ENCODE peak calls at places on chromosomes 13 and 19, in ten cellular contexts. J, Z, R, C, K, O, P, S, E and G are unnamed samples. For H3K27me3, the result is how much of the 10 kb centered on the place peaks cover.

GRCh38 chr13:41054212-41054877 is 7.0 kb upstream of the WBP4 start:
- DNase-seq in J (no peak), Z (peak), R (no peak), C (peak), K (peak), O (no peak), P (no peak), S (no peak), E (peak), G (no peak)

GRCh38 chr13:46119883-46120614 is 15.2 kb upstream of the CPB2 start:
- DNase-seq in J (no peak), Z (peak), R (peak), C (no peak), K (peak), O (no peak), P (no peak), S (peak), E (no peak), G (no peak)

GRCh38 chr13:48233097-48233885 is at the start of gene ITM2B:
- DNase-seq in J (peak), Z (peak), R (peak), C (peak), K (peak), O (peak), P (peak), S (no peak), E (peak), G (peak)

GRCh38 chr13:29583073-29583785 is 12.3 kb downstream of the SLC7A1 start:
- DNase-seq in J (no peak), Z (peak), R (no peak), C (no peak), K (no peak), O (no peak), P (no peak), S (no peak), E (no peak), G (no peak)

GRCh38 chr13:24822640-24823039 is 58.7 kb downstream of the RNF17 start:
- DNase-seq in J (no peak), Z (no peak), R (no peak), C (no peak), K (no peak), O (no peak), P (no peak), S (no peak), E (no peak), G (no peak)

GRCh38 chr13:34344761-34345600 is 527.0 kb downstream of the RFC3 start:
- DNase-seq in J (no peak), Z (no peak), R (no peak), C (peak), K (no peak), O (no peak), P (no peak), S (no peak), E (no peak), G (no peak)

GRCh38 chr19:41192574-41193419 is at the start of gene CYP2S1:
- DNase-seq in J (no peak), Z (peak), R (no peak), C (peak), K (no peak), O (no peak), P (no peak), S (no peak), E (no peak), G (peak)

GRCh38 chr13:31982540-31982939 is 49.0 kb upstream of the FRY start:
- DNase-seq in J (peak), Z (peak), R (peak), C (no peak), K (peak), O (peak), P (peak), S (no peak), E (no peak), G (peak)

GRCh38 chr13:41420146-41420545 is 37.2 kb upstream of the RGCC start:
- DNase-seq in J (no peak), Z (no peak), R (no peak), C (no peak), K (no peak), O (no peak), P (no peak), S (no peak), E (no peak), G (no peak)

GRCh38 chr13:24265453-24265852 is 43.9 kb upstream of the C1QTNF9 start:
- DNase-seq in J (no peak), Z (no peak), R (no peak), C (no peak), K (no peak), O (no peak), P (no peak), S (no peak), E (no peak), G (no peak)

GRCh38 chr19:19361075-19361594 is 40.5 kb downstream of the MAU2 start:
- DNase-seq in J (peak), Z (peak), R (peak), C (peak), K (peak), O (peak), P (peak), S (peak), E (peak), G (peak)

GRCh38 chr13:90800082-90800746 is 547.3 kb upstream of the MIR17HG start:
- DNase-seq in J (peak), Z (no peak), R (no peak), C (no peak), K (peak), O (peak), P (no peak), S (no peak), E (no peak), G (no peak)

GRCh38 chr13:105587786-105588185 is 947.7 kb downstream of the EFNB2 start:
- DNase-seq in J (no peak), Z (peak), R (no peak), C (no peak), K (no peak), O (no peak), P (no peak), S (no peak), E (no peak), G (no peak)

GRCh38 chr19:344625-345319 is at the start of gene MIER2:
- DNase-seq in J (peak), Z (peak), R (peak), C (peak), K (peak), O (peak), P (peak), S (peak), E (peak), G (peak)

GRCh38 chr13:76462003-76462402 is 424.2 kb downstream of the KCTD12 start:
- DNase-seq in J (no peak), Z (no peak), R (no peak), C (no peak), K (no peak), O (no peak), P (no peak), S (no peak), E (no peak), G (no peak)

GRCh38 chr13:55606045-55606665 is 1534.6 kb upstream of the PRR20A start:
- DNase-seq in J (no peak), Z (no peak), R (no peak), C (no peak), K (no peak), O (no peak), P (no peak), S (no peak), E (no peak), G (no peak)

GRCh38 chr19:33546656-33547055 is 25.1 kb upstream of the PEPD start:
- DNase-seq in J (no peak), Z (no peak), R (no peak), C (no peak), K (no peak), O (no peak), P (no peak), S (no peak), E (no peak), G (no peak)

GRCh38 chr19:14432817-14433453 is at the start of gene PKN1:
- DNase-seq in J (peak), Z (peak), R (no peak), C (peak), K (no peak), O (no peak), P (no peak), S (peak), E (peak), G (peak)

GRCh38 chr13:24927810-24928404 is 163.9 kb downstream of the RNF17 start:
- DNase-seq in J (no peak), Z (no peak), R (no peak), C (no peak), K (no peak), O (no peak), P (no peak), S (no peak), E (no peak), G (no peak)

GRCh38 chr13:104773775-104774174 is 1707.6 kb upstream of the SLC10A2 start:
- DNase-seq in J (no peak), Z (peak), R (no peak), C (no peak), K (no peak), O (no peak), P (no peak), S (no peak), E (no peak), G (no peak)

GRCh38 chr19:16714702-16715294 is 4.8 kb upstream of the NWD1 start:
- DNase-seq in J (peak), Z (peak), R (peak), C (peak), K (peak), O (peak), P (peak), S (peak), E (peak), G (peak)

GRCh38 chr13:88707652-88708051 is 1036.5 kb downstream of the SLITRK5 start:
- DNase-seq in J (no peak), Z (no peak), R (no peak), C (no peak), K (no peak), O (no peak), P (no peak), S (no peak), E (no peak), G (no peak)

GRCh38 chr19:33304760-33305647 is 2.7 kb upstream of the CEBPA start:
- DNase-seq in J (no peak), Z (no peak), R (peak), C (no peak), K (no peak), O (no peak), P (no peak), S (no peak), E (no peak), G (peak)

GRCh38 chr13:91409661-91410060 is 11.2 kb downstream of the GPC5 start:
- DNase-seq in J (no peak), Z (no peak), R (no peak), C (no peak), K (no peak), O (no peak), P (no peak), S (no peak), E (no peak), G (no peak)

GRCh38 chr13:29523199-29523931 is 72.1 kb downstream of the SLC7A1 start:
- DNase-seq in J (peak), Z (no peak), R (no peak), C (no peak), K (no peak), O (no peak), P (peak), S (no peak), E (no peak), G (no peak)

GRCh38 chr13:97648171-97648880 is 214.4 kb downstream of the RAP2A start:
- DNase-seq in J (no peak), Z (no peak), R (no peak), C (no peak), K (no peak), O (no peak), P (no peak), S (no peak), E (no peak), G (no peak)

GRCh38 chr19:51687791-51688664 is 5.1 kb upstream of the SPACA6 start:
- DNase-seq in J (peak), Z (peak), R (peak), C (peak), K (peak), O (peak), P (peak), S (peak), E (no peak), G (peak)

GRCh38 chr13:77810430-77810829 is 108.2 kb downstream of the EDNRB start:
- DNase-seq in J (no peak), Z (peak), R (no peak), C (peak), K (no peak), O (no peak), P (no peak), S (no peak), E (no peak), G (no peak)

GRCh38 chr13:113115363-113116205 is 7.0 kb upstream of the F10 start:
- DNase-seq in J (no peak), Z (no peak), R (no peak), C (no peak), K (peak), O (no peak), P (peak), S (peak), E (no peak), G (peak)
- H3K27me3 ChIP-seq in J (under half), Z (under half), R (under half), C (under half), K (under half), O (under half), P (under half), S (under half), E (under half), G (under half)

DNA sequence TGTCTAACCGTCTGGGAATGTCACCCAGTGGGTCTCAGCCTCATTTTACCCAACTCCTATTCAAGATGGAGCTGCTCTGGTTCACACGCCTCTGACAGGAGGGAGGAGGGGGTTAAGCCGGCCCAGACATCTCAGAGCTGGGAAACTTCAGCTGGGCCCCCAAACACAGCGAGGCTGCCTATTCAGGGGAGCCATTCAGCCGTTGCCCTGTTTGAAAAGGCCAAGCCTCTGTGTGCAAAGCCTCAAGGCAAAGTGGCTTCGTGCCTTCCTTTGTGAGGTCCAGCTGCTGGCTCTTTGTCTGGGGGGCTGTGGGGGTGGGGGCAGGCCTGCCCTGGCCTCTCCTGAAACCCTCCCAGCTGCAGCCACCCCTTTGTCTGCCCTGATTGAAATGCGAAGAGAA is 147.4 kb downstream of the PTPRS start:
- DNase-seq in J (no peak), Z (no peak), R (no peak), C (peak), K (no peak), O (no peak), P (no peak), S (no peak), E (no peak), G (no peak)
- H3K27me3 ChIP-seq in J (under half), Z (under half), R (under half), C (under half), K (under half), O (under half), P (under half), S (under half), E (under half), G (under half)

DNA sequence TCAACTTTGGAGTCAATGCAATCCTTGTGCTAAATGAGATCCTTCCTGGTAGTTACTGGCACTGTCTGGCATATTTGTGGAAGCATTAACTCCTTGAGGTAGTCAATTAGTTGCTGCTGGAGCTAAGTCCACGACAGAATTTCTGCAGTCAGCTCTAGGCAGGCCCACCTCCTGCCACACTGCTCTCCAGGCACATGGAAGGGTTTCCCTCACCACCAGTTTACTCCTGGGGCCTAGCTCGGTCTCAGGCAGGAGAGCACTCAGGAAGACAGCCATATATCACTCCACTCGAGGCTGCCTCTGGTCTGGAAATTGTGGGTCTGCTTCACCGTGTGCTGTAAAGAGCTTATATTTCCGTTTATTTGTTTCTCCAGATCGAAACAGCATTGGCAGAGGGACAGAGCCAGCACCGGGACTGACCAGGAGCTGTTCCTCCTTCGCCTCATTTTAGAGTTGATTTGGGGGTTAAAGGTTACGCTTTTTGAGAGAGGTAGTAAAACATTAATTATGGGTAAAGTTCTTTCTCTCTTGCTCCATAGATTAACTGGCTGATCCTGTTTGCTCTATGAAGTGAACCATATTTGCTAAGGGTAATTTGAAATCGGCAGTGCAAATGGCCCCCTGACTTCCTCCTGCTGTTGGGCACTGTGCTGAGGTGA is 20.6 kb upstream of the GTF3A start:
- DNase-seq in J (no peak), Z (no peak), R (no peak), C (no peak), K (no peak), O (no peak), P (no peak), S (no peak), E (no peak), G (peak)
- H3K27me3 ChIP-seq in J (under half), Z (under half), R (under half), C (under half), K (under half), O (under half), P (under half), S (under half), E (under half), G (under half)

DNA sequence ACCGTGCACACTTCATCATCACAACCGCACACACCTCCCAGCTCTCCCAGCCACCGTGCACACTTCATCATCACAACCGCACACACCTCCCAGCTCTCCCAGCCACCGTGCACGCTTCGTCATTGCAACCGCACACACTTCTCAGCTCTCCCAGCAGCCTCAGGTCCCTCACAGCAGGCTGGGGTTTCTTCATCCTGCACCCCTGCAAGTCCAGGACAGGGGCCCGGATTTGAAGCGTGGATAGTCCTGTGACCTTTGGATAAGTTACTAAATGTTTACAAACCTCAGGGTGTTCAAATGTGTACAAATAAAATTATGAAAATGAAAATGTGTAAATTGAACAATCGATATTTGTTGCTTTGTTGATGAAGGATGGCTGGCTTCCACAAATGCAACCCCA is 74.0 kb downstream of the SPACA7 start:
- DNase-seq in J (no peak), Z (no peak), R (peak), C (no peak), K (no peak), O (no peak), P (no peak), S (no peak), E (no peak), G (no peak)
- H3K27me3 ChIP-seq in J (under half), Z (under half), R (under half), C (under half), K (under half), O (under half), P (under half), S (under half), E (under half), G (under half)

DNA sequence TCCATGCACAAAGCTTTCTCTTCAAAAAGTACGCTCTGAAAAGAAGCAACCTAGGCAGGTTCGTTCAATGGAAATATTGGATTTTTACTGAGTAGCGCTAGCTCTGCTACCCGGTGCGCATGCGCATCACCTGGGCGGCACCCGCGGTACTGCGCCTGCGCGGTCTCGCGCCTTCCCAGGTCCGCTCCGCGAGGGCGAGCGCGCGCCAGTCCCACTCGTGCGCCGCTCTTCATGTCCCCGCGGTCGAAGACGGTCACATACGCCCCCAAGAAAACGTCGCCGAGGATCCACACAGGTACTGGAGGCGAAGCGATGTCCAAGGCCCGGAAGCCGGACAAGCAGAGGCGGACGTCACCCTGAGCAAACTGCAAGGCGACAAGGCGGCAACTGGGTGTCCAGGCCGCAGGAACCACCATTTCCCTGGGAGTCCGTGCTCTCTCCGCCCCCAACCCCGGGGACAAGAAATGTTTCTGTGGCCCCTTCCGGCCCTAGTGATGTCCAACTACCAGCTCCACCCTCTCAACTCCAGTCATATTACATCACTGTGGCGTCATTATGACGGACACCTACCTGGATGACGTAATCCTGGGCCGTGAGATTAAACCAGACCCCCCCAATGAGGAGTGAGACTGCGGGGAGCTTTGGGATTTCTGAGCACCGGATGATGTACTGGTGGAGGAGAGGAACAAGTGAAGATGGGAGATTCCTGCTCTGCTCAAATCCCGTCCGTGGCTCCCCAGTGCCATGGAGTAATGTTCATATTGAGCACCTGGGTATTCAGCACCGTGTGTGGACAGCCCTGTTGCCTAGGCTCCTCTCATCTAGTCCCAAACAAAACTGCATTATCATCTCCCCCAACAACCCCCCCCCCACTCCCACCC is 4.8 kb upstream of the KCNC3 start:
- DNase-seq in J (peak), Z (peak), R (peak), C (peak), K (peak), O (peak), P (no peak), S (peak), E (peak), G (peak)
- H3K27me3 ChIP-seq in J (under half), Z (under half), R (under half), C (under half), K (under half), O (under half), P (half or more), S (under half), E (under half), G (under half)

GRCh38 chr19:47467914-47468313 is 3.8 kb downstream of the SLC8A2 start:
- DNase-seq in J (no peak), Z (no peak), R (no peak), C (no peak), K (no peak), O (no peak), P (no peak), S (no peak), E (no peak), G (no peak)
- H3K27me3 ChIP-seq in J (half or more), Z (under half), R (under half), C (half or more), K (under half), O (under half), P (half or more), S (under half), E (under half), G (half or more)

DNA sequence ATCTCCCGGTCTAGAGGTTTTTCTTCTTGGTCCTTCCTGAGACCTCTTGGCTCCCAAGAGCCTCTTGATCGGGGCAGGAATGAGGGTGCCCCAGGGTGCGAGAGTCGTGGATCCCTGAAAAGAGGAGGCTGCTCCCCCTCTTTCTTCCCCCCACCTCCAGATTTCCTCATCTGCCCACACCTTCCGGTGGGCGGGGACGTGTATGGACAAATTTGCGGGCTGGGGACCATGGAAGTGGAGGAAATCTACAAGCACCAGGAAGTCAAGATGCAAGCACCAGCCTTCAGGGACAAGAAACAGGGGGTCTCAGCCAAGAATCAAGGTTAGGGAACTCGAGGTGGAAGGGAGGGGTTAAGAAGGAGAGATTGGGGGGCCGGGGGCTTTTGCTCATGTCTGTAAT is at the start of gene MCEMP1:
- DNase-seq in J (no peak), Z (no peak), R (peak), C (no peak), K (no peak), O (no peak), P (no peak), S (no peak), E (no peak), G (no peak)
- H3K27me3 ChIP-seq in J (under half), Z (under half), R (under half), C (under half), K (under half), O (under half), P (under half), S (under half), E (under half), G (under half)

GRCh38 chr13:99958402-99959126 is 13.0 kb downstream of the ZIC5 start:
- DNase-seq in J (no peak), Z (no peak), R (no peak), C (no peak), K (no peak), O (no peak), P (no peak), S (no peak), E (no peak), G (peak)
- H3K27me3 ChIP-seq in J (half or more), Z (half or more), R (under half), C (under half), K (half or more), O (half or more), P (half or more), S (under half), E (half or more), G (half or more)

GRCh38 chr13:110799246-110800236 is 86.0 kb downstream of the ING1 start:
- DNase-seq in J (peak), Z (no peak), R (no peak), C (no peak), K (peak), O (peak), P (peak), S (peak), E (no peak), G (no peak)
- H3K27me3 ChIP-seq in J (half or more), Z (under half), R (under half), C (under half), K (under half), O (under half), P (under half), S (under half), E (under half), G (under half)